ENCODE peak calls at places on chromosomes 12 and 14, in seven cellular contexts. C is endothelial cell of umbilical vein, G is mesenchymal stem cell, H is HCT116, W is spleen, O is psoas muscle, R is aorta. N is an unnamed sample.

GRCh38 chr12:6195665-6196535 is 4.3 kb upstream of the CD9 start:
- DNase-seq in W (peak; percentile 88), R (peak; percentile 93), C (peak; percentile 97), G (peak; percentile 92), O (peak; percentile 83), H (peak; percentile 72), N (peak; percentile 89)

GRCh38 chr14:76136476-76137160 is 15.1 kb upstream of the GPATCH2L start:
- DNase-seq in H (no peak), W (no peak), G (no peak), C (no peak), O (no peak), R (no peak), N (no peak)

GRCh38 chr12:57154804-57155434 is 7.5 kb upstream of the LRP1-AS start:
- DNase-seq in W (no peak), O (no peak), H (no peak), R (no peak), C (no peak), G (no peak), N (no peak)

GRCh38 chr12:77720258-77720657 is 110.4 kb upstream of the NAV3 start:
- DNase-seq in W (no peak), R (no peak), O (no peak), C (no peak), G (no peak), H (no peak), N (no peak)

GRCh38 chr12:81758421-81759214 is 532 bp downstream of the PPFIA2 start:
- DNase-seq in H (no peak), W (peak; percentile 70), G (peak; percentile 22), C (no peak), O (peak; percentile 16), R (peak; percentile 82), N (no peak)

GRCh38 chr14:75519826-75520692 is 2.2 kb upstream of the BATF start:
- DNase-seq in H (no peak), C (no peak), O (no peak), W (no peak), G (peak; percentile 53), R (no peak), N (no peak)

GRCh38 chr14:91170504-91171121 is 56.7 kb downstream of the DGLUCY start:
- DNase-seq in W (no peak), H (no peak), G (no peak), R (no peak), O (peak; percentile 66), C (peak; percentile 13), N (no peak)

GRCh38 chr12:19915392-19916192 is 452.7 kb upstream of the PDE3A start:
- DNase-seq in G (peak; percentile 68), O (no peak), R (no peak), H (peak; percentile 8), W (no peak), C (peak; percentile 85), N (no peak)

GRCh38 chr12:62749586-62749985 is 185.4 kb downstream of the PPM1H start:
- DNase-seq in R (no peak), O (no peak), C (no peak), W (no peak), G (no peak), H (no peak), N (no peak)

GRCh38 chr14:103074699-103075341 is 9.2 kb upstream of the LBHD2 start:
- DNase-seq in O (peak; percentile 84), G (no peak), R (peak; percentile 92), W (peak; percentile 88), H (no peak), C (no peak), N (peak; percentile 82)

GRCh38 chr14:91357272-91357671 is 60.3 kb downstream of the CCDC88C start:
- DNase-seq in H (no peak), G (no peak), W (peak; percentile 41), O (no peak), C (no peak), R (peak; percentile 64), N (no peak)

GRCh38 chr12:100200450-100201181 is at the start of gene ACTR6:
- DNase-seq in G (peak; percentile 97), R (peak; percentile 99), O (peak; percentile 93), W (peak; percentile 98), H (peak; percentile 92), C (peak; percentile 96), N (peak; percentile 95)

GRCh38 chr14:99728231-99728920 is 44.3 kb downstream of the CYP46A1 start:
- DNase-seq in H (no peak), R (peak; percentile 55), C (no peak), W (peak; percentile 62), O (no peak), G (no peak), N (no peak)

GRCh38 chr12:109639473-109639872 is 65.9 kb downstream of the MVK start:
- DNase-seq in H (no peak), C (no peak), G (no peak), R (no peak), O (no peak), W (no peak), N (no peak)

GRCh38 chr12:6845395-6845794 is 4.7 kb downstream of the GNB3 start:
- DNase-seq in R (no peak), W (peak; percentile 71), H (no peak), O (no peak), G (no peak), C (no peak), N (no peak)

GRCh38 chr12:57086951-57087688 is 1.8 kb upstream of the NAB2 start:
- DNase-seq in W (peak; percentile 96), H (peak; percentile 77), G (peak; percentile 93), O (peak; percentile 95), R (peak; percentile 99), C (peak; percentile 76), N (peak; percentile 93)

GRCh38 chr12:25761356-25761755 is 197.1 kb upstream of the RASSF8 start:
- DNase-seq in R (no peak), C (no peak), H (no peak), G (no peak), W (no peak), O (no peak), N (no peak)

GRCh38 chr14:71155743-71156142 is 248.5 kb downstream of the PCNX1 start:
- DNase-seq in R (no peak), C (no peak), G (no peak), O (no peak), H (no peak), W (no peak), N (no peak)

GRCh38 chr12:25388216-25388615 is 137.5 kb upstream of the KRAS start:
- DNase-seq in H (no peak), R (no peak), O (no peak), G (no peak), C (no peak), W (no peak), N (no peak)

GRCh38 chr14:70955543-70956480 is 48.6 kb downstream of the PCNX1 start:
- DNase-seq in O (no peak), R (no peak), W (no peak), C (peak; percentile 41), H (no peak), G (peak; percentile 63), N (no peak)

GRCh38 chr12:49971141-49971540 is 1.6 kb upstream of the AQP6 start:
- DNase-seq in G (no peak), R (peak; percentile 42), W (no peak), H (no peak), O (no peak), C (no peak), N (no peak)

GRCh38 chr12:123790901-123791486 is 28.9 kb downstream of the DNAH10 start:
- DNase-seq in C (no peak), G (no peak), W (no peak), H (no peak), O (no peak), R (no peak), N (no peak)

DNA sequence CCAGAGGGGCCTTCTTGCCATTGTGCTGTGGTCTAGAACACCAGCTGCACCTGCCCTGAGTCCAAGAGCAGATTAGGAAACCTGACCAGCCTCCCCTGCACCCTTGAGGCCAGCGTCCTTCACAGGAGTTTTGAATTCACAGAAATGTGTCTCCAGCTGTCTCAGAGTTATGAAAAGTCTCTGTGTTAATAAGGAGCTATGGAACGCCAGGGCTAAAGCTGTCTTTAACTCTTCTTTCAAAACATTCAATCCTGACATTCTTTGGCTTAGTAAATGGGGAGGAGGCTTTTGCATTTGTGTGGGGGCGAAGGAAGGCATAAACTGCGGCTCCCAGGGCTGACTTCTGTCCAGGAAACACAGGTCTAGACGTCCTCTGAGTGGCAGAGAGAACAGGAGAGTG is 102.3 kb downstream of the ARF6 start:
- DNase-seq in G (no peak), O (no peak), R (no peak), W (no peak), H (no peak), C (no peak), N (no peak)
- H3K4me3 ChIP-seq in G (no peak overlapping the region), O (no peak overlapping the region), R (no peak overlapping the region), W (no peak overlapping the region), H (no peak overlapping the region), C (no peak overlapping the region), N (no peak overlapping the region)

DNA sequence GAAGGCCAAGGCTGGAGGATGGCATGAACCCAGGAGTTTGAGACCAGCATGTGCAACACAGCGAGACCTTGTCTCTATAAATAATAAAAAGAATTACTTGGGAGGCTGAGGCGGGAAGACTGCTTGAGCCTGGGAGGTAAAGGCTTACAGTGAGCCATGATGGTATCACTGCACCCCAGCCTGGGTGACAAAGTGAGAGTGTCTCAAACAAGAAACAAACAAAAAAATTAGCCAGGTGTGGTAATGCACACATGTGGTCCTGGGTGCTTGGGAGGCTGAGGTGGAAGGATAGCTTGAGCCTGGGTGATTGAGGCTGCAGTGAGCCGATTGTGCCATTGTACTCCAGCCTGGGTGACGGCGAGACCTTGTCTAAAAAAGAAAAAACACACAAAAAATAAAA is 1.7 kb upstream of the GPRC5A start:
- DNase-seq in C (no peak), O (no peak), W (no peak), R (no peak), H (no peak), G (no peak), N (no peak)
- H3K27me3 ChIP-seq in C (no peaks in the 10 kb centered on the region), O (peaks cover 2% of the 10 kb centered on the region), W (no peaks in the 10 kb centered on the region), R (no peaks in the 10 kb centered on the region), H (no peaks in the 10 kb centered on the region), G (no peaks in the 10 kb centered on the region), N (no peaks in the 10 kb centered on the region)

GRCh38 chr14:104563191-104563741 is 16.3 kb upstream of the C14orf180 start:
- DNase-seq in C (no peak), G (no peak), W (no peak), R (no peak), H (no peak), O (no peak), N (no peak)

GRCh38 chr14:104564744-104565679 is 14.6 kb upstream of the C14orf180 start:
- DNase-seq in C (no peak), W (no peak), H (no peak), G (no peak), R (no peak), O (no peak), N (no peak)

GRCh38 chr14:104561661-104562495 is 17.7 kb upstream of the C14orf180 start:
- DNase-seq in C (no peak), R (peak; percentile 57), G (no peak), H (no peak), O (peak; percentile 7), W (no peak), N (no peak)

GRCh38 chr14:104562606-104563005 is 17.0 kb upstream of the C14orf180 start:
- DNase-seq in G (no peak), H (no peak), R (peak; percentile 52), C (no peak), W (no peak), O (peak; percentile 7), N (no peak)

GRCh38 chr14:104563742-104564615 is 15.6 kb upstream of the C14orf180 start:
- DNase-seq in C (peak; percentile 62), W (peak; percentile 93), O (peak; percentile 67), H (peak; percentile 51), R (peak; percentile 89), G (peak; percentile 53), N (peak; percentile 61)
- H3K4me1 ChIP-seq in C (no peaks in the 10 kb centered on the region), W (peaks cover 22% of the 10 kb centered on the region), O (no peaks in the 10 kb centered on the region), H (peaks cover 9% of the 10 kb centered on the region), R (no peaks in the 10 kb centered on the region), G (peaks cover 19% of the 10 kb centered on the region), N (no peaks in the 10 kb centered on the region)

GRCh38 chr12:4540170-4540569 is 1.5 kb downstream of the RAD51AP1 start:
- DNase-seq in H (no peak), C (no peak), O (no peak), G (no peak), R (no peak), W (no peak), N (no peak)
- H3K4me3 ChIP-seq in H (peak overlapping the region; percentile 96), C (no peak overlapping the region), O (no peak overlapping the region), G (peak overlapping the region; percentile 90), R (no peak overlapping the region), W (no peak overlapping the region), N (no peak overlapping the region)